ENCODE peak calls at places on chromosomes 4 and X, in ten cellular contexts. H, M, J, N, L, V, Y, Q, R and U are unnamed samples.

GRCh38 chr4:188455353-188455752 is 316.1 kb downstream of the TRIML1 start:
- DNase-seq in R (no peak), M (no peak), H (no peak), J (no peak), L (no peak), Y (no peak), Q (no peak), N (peak; percentile 5), V (no peak), U (no peak)

GRCh38 chr4:123749408-123749807 is 352.8 kb downstream of the SPRY1 start:
- DNase-seq in L (no peak), V (no peak), Q (no peak), Y (no peak), H (peak; percentile 67), J (peak; percentile 33), M (peak; percentile 47), N (no peak), R (no peak), U (no peak)

GRCh38 chr4:107564326-107564725 is 155.7 kb downstream of the PAPSS1 start:
- DNase-seq in R (no peak), V (peak; percentile 63), M (no peak), N (peak; percentile 53), Y (no peak), L (no peak), J (peak; percentile 22), H (no peak), Q (no peak), U (no peak)

GRCh38 chr4:40736910-40737309 is 12.8 kb upstream of the NSUN7 start:
- DNase-seq in J (peak; percentile 56), N (peak; percentile 70), L (no peak), Y (no peak), M (no peak), V (peak; percentile 64), H (no peak), Q (no peak), R (peak; percentile 69), U (no peak)

GRCh38 chr4:107877361-107877760 is 52.6 kb downstream of the SGMS2 start:
- DNase-seq in R (no peak), H (no peak), J (no peak), V (no peak), N (no peak), Q (no peak), Y (no peak), L (no peak), M (no peak), U (no peak)

GRCh38 chr4:164320847-164321246 is 433.1 kb upstream of the SMIM31 start:
- DNase-seq in N (no peak), R (no peak), M (no peak), J (no peak), L (no peak), Y (no peak), H (no peak), V (no peak), Q (no peak), U (no peak)

GRCh38 chrX:109384569-109385174 is 97.2 kb downstream of the GUCY2F start:
- DNase-seq in V (peak; percentile 61), M (no peak), L (no peak), R (peak; percentile 38), N (peak; percentile 63), Q (no peak), H (no peak), Y (no peak), J (peak; percentile 54), U (no peak)

GRCh38 chr4:102042843-102043802 is 252.6 kb downstream of the BANK1 start:
- DNase-seq in L (no peak), V (no peak), Q (no peak), N (no peak), H (no peak), R (no peak), J (no peak), M (no peak), Y (no peak), U (no peak)

GRCh38 chrX:129480889-129481288 is 42.4 kb downstream of the SMARCA1 start:
- DNase-seq in L (no peak), Q (no peak), R (no peak), J (no peak), H (no peak), Y (no peak), N (peak; percentile 12), V (no peak), M (no peak), U (no peak)

GRCh38 chr4:20395160-20395773 is 143.6 kb downstream of the SLIT2 start:
- DNase-seq in N (peak; percentile 73), Q (no peak), M (no peak), L (no peak), H (no peak), J (peak; percentile 62), V (peak; percentile 50), R (peak; percentile 31), Y (peak; percentile 12), U (no peak)

GRCh38 chrX:39629001-39629400 is 468.8 kb downstream of the BCOR start:
- DNase-seq in Y (no peak), N (no peak), M (no peak), L (no peak), J (no peak), R (no peak), H (no peak), V (no peak), Q (no peak), U (no peak)

GRCh38 chr4:182876006-182876405 is 41.2 kb downstream of the DCTD start:
- DNase-seq in M (no peak), N (no peak), V (no peak), H (no peak), Y (no peak), J (no peak), R (no peak), L (no peak), Q (no peak), U (no peak)

GRCh38 chr4:984336-985054 is 2.3 kb upstream of the IDUA start:
- DNase-seq in M (no peak), N (no peak), H (no peak), J (no peak), L (no peak), V (no peak), R (no peak), Q (no peak), Y (no peak), U (no peak)

GRCh38 chr4:100848865-100849264 is 331.0 kb upstream of the EMCN start:
- DNase-seq in N (no peak), L (no peak), R (peak; percentile 65), J (no peak), Y (no peak), Q (no peak), V (no peak), M (no peak), H (no peak), U (no peak)

GRCh38 chrX:98480606-98481005 is 1596.9 kb downstream of the RPA4 start:
- DNase-seq in H (no peak), L (no peak), J (no peak), Y (no peak), R (no peak), Q (no peak), V (no peak), N (no peak), M (no peak), U (no peak)

GRCh38 chrX:136199365-136199764 is 51.8 kb downstream of the MAP7D3 start:
- DNase-seq in L (no peak), H (no peak), J (peak; percentile 79), R (no peak), N (no peak), M (no peak), V (no peak), Y (no peak), Q (no peak), U (no peak)

GRCh38 chrX:50978920-50979660 is 68.6 kb downstream of the BMP15 start:
- DNase-seq in V (no peak), Y (no peak), Q (no peak), L (no peak), H (peak; percentile 16), R (no peak), M (no peak), J (peak; percentile 0), N (no peak), U (no peak)

GRCh38 chr4:41346306-41347061 is 89.8 kb downstream of the UCHL1 start:
- DNase-seq in H (no peak), Y (no peak), R (no peak), N (no peak), L (no peak), M (no peak), V (no peak), J (no peak), Q (no peak), U (no peak)

GRCh38 chrX:126557151-126557550 is 4.5 kb upstream of the DCAF12L1 start:
- DNase-seq in R (no peak), J (no peak), H (no peak), N (no peak), L (no peak), Y (no peak), V (no peak), M (no peak), Q (no peak), U (no peak)

GRCh38 chr4:7398788-7399432 is 35.8 kb downstream of the PSAPL1 start:
- DNase-seq in R (no peak), N (no peak), V (no peak), M (no peak), H (no peak), J (no peak), Y (no peak), L (no peak), Q (no peak), U (no peak)
- TF ChIP-seq CTCF in R (no peak), N (no peak), V (no peak), M (no peak), H (no peak), J (no peak), Y (no peak), L (no peak), Q (no peak), U (no peak)

GRCh38 chr4:17812801-17813200 is 2.0 kb downstream of the NCAPG start:
- DNase-seq in Q (no peak), J (no peak), M (no peak), V (peak; percentile 23), L (no peak), N (peak; percentile 32), R (no peak), Y (no peak), H (no peak), U (no peak)
- H3K4me3 ChIP-seq in Q (no peak overlapping the region), J (no peak overlapping the region), M (no peak overlapping the region), V (peak overlapping the region; percentile 88), L (no peak overlapping the region), N (no peak overlapping the region), R (peak overlapping the region; percentile 73), Y (peak overlapping the region; percentile 58), H (no peak overlapping the region), U (peak overlapping the region; percentile 82)

GRCh38 chrX:153922932-153923857 is 2.9 kb downstream of the ARHGAP4 start:
- DNase-seq in Q (peak; percentile 74), L (no peak), H (peak; percentile 79), N (peak; percentile 70), V (peak; percentile 70), M (peak; percentile 82), R (no peak), J (peak; percentile 59), Y (no peak), U (no peak)
- TF ChIP-seq CTCF in Q (peak; percentile 47), L (no peak), H (peak; percentile 68), N (peak; percentile 67), V (peak; percentile 63), M (peak; percentile 36), R (no peak), J (peak; percentile 65), Y (peak; percentile 43), U (peak; percentile 50)

DNA sequence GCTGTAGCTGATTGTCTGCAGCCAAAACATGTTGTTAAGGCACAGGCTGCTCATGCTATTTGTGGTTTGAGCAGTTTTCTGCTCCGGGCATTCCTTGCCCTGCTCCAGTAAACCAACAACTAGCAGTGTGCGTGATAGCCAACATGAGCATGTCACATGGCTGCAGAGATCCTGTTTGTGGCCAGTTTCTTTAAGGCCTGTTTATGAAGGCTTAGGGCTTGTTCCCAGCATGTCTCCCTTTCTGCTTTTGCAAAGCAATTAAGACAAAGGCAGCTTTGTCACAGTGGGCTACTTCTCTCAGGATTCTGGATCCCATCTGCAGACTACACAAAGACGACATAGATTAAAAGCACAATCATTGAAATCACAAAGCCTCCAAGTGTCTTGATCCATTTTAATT is 160.5 kb downstream of the ZNF518B start:
- DNase-seq in N (no peak), V (peak; percentile 16), J (no peak), L (no peak), Q (no peak), R (no peak), M (no peak), Y (no peak), H (no peak), U (peak; percentile 9)
- H3K4me3 ChIP-seq in N (no peak overlapping the region), V (no peak overlapping the region), J (no peak overlapping the region), L (no peak overlapping the region), Q (no peak overlapping the region), R (no peak overlapping the region), M (no peak overlapping the region), Y (no peak overlapping the region), H (no peak overlapping the region), U (no peak overlapping the region)